ENCODE peak calls at places on chromosomes 16 and 17, in eight cellular contexts. P, Z, O, A, J, B, D and F are unnamed samples.

GRCh38 chr16:19432429-19432828 is 14.7 kb downstream of the TMC5 start:
- DNase-seq in P (no peak), Z (no peak), O (no peak), A (no peak), J (no peak), B (peak; percentile 5), D (no peak), F (no peak)

GRCh38 chr16:31002252-31002700 is 8.2 kb downstream of the STX1B start:
- DNase-seq in P (no peak), Z (no peak), O (no peak), A (no peak), J (no peak), B (no peak), D (no peak), F (no peak)

GRCh38 chr17:44607836-44608690 is 48.2 kb upstream of the MEIOC start:
- DNase-seq in P (no peak), Z (no peak), O (no peak), A (peak; percentile 41), J (peak; percentile 32), B (no peak), D (no peak), F (peak; percentile 22)

GRCh38 chr16:3456374-3456773 is 12.9 kb downstream of the NAA60 start:
- DNase-seq in P (no peak), Z (no peak), O (no peak), A (no peak), J (no peak), B (no peak), D (no peak), F (no peak)

GRCh38 chr17:5410594-5411272 is 8.7 kb downstream of the NUP88 start:
- DNase-seq in P (no peak), Z (no peak), O (no peak), A (no peak), J (no peak), B (no peak), D (no peak), F (no peak)

GRCh38 chr16:67000384-67001158 is 12.2 kb downstream of the CES4A start:
- DNase-seq in P (peak; percentile 73), Z (no peak), O (peak; percentile 56), A (peak; percentile 70), J (no peak), B (peak; percentile 28), D (peak; percentile 42), F (no peak)

GRCh38 chr17:76368545-76368944 is 14.8 kb upstream of the PRPSAP1 start:
- DNase-seq in P (no peak), Z (no peak), O (peak; percentile 75), A (peak; percentile 76), J (peak; percentile 65), B (no peak), D (no peak), F (no peak)

GRCh38 chr17:76553163-76553908 is 13.5 kb downstream of the PRCD start:
- DNase-seq in P (no peak), Z (no peak), O (no peak), A (peak; percentile 69), J (no peak), B (no peak), D (no peak), F (no peak)

GRCh38 chr17:43591750-43592562 is 45.8 kb upstream of the ETV4 start:
- DNase-seq in P (peak; percentile 86), Z (no peak), O (no peak), A (peak; percentile 68), J (peak; percentile 76), B (peak; percentile 52), D (no peak), F (peak; percentile 81)

DNA sequence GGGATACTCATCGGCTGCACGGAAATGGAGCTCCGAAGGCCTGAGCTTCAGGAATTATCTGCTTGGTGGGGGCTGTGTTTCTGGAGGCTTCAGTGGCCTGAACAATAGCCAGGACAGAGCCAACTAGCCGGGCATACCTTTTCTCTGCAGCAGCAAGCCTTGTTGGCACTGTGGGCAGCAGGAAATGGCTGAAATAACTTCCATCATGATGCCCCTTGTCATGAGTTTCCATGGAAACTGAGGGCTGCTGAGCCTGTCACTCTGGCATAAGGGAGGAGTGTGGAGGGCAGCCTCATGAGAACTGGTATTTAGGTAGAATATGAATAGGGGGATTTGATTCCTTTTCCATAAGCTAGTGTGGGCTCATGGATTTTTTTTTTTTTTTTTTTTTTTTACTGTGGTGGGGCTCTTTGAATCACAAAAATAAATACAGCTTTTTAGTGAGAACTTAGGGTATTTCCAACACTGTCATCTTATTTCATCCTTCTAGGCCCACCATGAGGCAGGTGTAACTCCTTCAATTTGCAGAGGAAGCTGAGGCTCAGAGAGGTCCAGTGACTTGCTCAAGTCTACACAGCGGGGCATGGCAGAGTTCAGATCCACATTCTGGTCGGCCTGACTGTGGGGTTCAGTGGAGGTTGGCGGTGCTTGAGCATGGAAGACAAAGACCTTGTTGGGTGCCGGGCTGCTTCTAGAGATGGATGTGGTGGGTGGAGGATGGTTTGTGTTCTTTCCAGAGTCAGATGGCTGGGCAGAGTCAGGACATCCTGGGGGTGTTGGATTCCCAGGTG is 39.6 kb downstream of the PLCG2 start:
- DNase-seq in P (no peak), Z (no peak), O (no peak), A (no peak), J (no peak), B (peak; percentile 7), D (no peak), F (no peak)
- H3K4me3 ChIP-seq in P (no peak overlapping the region), Z (no peak overlapping the region), O (no peak overlapping the region), A (no peak overlapping the region), J (no peak overlapping the region), B (no peak overlapping the region), D (no peak overlapping the region), F (no peak overlapping the region)

GRCh38 chr16:88772871-88773811 is 11.9 kb downstream of the PIEZO1 start:
- DNase-seq in P (peak; percentile 76), Z (no peak), O (no peak), A (peak; percentile 68), J (peak; percentile 87), B (no peak), D (no peak), F (peak; percentile 69)
- H3K4me3 ChIP-seq in P (no peak overlapping the region), Z (no peak overlapping the region), O (no peak overlapping the region), A (no peak overlapping the region), J (no peak overlapping the region), B (no peak overlapping the region), D (no peak overlapping the region), F (no peak overlapping the region)

DNA sequence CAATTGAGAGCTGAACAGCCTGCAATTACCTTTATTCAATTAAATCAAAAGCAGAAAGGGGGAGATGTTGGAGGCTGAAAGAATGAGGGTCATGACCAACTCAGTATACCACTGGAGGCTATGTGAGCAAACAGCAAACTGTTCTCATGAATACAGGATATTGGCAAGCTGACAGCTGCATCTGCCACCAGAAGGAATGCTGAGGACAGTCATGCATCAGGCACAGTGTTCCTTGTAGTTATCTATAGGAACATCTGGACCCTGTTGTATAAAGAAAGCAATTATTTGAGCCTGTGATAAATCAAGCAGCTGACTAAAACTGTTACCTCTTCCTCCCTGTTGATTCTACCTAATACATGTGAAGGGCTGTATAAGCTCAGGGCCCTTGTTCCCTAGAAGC is 2064.6 kb downstream of the TP53TG3F start:
- DNase-seq in P (no peak), Z (no peak), O (no peak), A (no peak), J (no peak), B (no peak), D (no peak), F (no peak)
- H3K4me3 ChIP-seq in P (no peak overlapping the region), Z (no peak overlapping the region), O (no peak overlapping the region), A (no peak overlapping the region), J (no peak overlapping the region), B (no peak overlapping the region), D (no peak overlapping the region), F (no peak overlapping the region)

GRCh38 chr17:78176548-78177025 is 8.2 kb downstream of the SYNGR2 start:
- DNase-seq in P (peak; percentile 85), Z (peak; percentile 73), O (peak; percentile 53), A (peak; percentile 81), J (peak; percentile 35), B (peak; percentile 77), D (peak; percentile 65), F (no peak)
- H3K4me3 ChIP-seq in P (no peak overlapping the region), Z (no peak overlapping the region), O (no peak overlapping the region), A (no peak overlapping the region), J (no peak overlapping the region), B (no peak overlapping the region), D (no peak overlapping the region), F (no peak overlapping the region)

GRCh38 chr17:61402073-61402541 is 2.5 kb downstream of the TBX2 start:
- DNase-seq in P (no peak), Z (no peak), O (no peak), A (peak; percentile 12), J (no peak), B (no peak), D (no peak), F (no peak)
- H3K4me3 ChIP-seq in P (peak overlapping the region; percentile 77), Z (no peak overlapping the region), O (no peak overlapping the region), A (peak overlapping the region; percentile 96), J (peak overlapping the region; percentile 84), B (no peak overlapping the region), D (no peak overlapping the region), F (peak overlapping the region; percentile 75)

GRCh38 chr17:47251421-47251940 is 2.1 kb upstream of the ITGB3 start:
- DNase-seq in P (no peak), Z (no peak), O (no peak), A (no peak), J (no peak), B (no peak), D (no peak), F (no peak)
- H3K4me3 ChIP-seq in P (no peak overlapping the region), Z (no peak overlapping the region), O (no peak overlapping the region), A (no peak overlapping the region), J (no peak overlapping the region), B (no peak overlapping the region), D (no peak overlapping the region), F (no peak overlapping the region)

DNA sequence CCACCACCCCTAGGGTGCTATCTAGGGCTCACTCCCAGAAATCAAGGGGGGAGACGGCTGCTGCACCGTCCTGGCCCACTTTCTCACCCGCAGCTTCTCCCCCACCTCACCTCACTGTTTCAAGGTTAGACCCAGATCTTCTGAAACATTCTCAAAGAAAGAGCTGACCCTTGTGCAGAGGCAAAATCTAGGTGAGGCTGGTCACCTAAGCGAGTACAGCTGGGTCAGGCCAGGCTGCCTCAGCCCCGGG is 27.0 kb downstream of the GNPTG start:
- DNase-seq in P (no peak), Z (no peak), O (no peak), A (no peak), J (no peak), B (no peak), D (no peak), F (no peak)
- H3K4me3 ChIP-seq in P (peak overlapping the region; percentile 73), Z (peak overlapping the region; percentile 82), O (no peak overlapping the region), A (peak overlapping the region; percentile 88), J (peak overlapping the region; percentile 52), B (peak overlapping the region; percentile 62), D (no peak overlapping the region), F (peak overlapping the region; percentile 51)